ENCODE peak calls at places on chromosomes 1 and 21, in ten cellular contexts. U is aorta; B is gastrocnemius medialis; C is H9; N is esophagus muscularis mucosa; Z is CD4-positive, CD25-positive, alpha-beta regulatory T cell; M is OCI-LY7; K is right lobe of liver; E is endodermal cell; R is MM.1S. Q is an unnamed sample.

GRCh38 chr1:246742396-246742795 is 18.2 kb downstream of the SCCPDH start:
- DNase-seq in U (no peak), B (no peak), C (no peak), N (no peak), Z (no peak), M (no peak), K (no peak), E (no peak), R (no peak), Q (no peak)

GRCh38 chr1:224182866-224183590 is at the start of gene DEGS1:
- DNase-seq in U (peak; percentile 93), B (peak; percentile 63), C (peak; percentile 92), N (peak; percentile 94), Z (peak; percentile 86), M (peak; percentile 92), K (peak; percentile 89), E (peak; percentile 96), R (peak; percentile 90), Q (peak; percentile 85)

GRCh38 chr1:172658871-172659453 is at the start of gene FASLG:
- DNase-seq in U (peak; percentile 77), B (no peak), C (no peak), N (no peak), Z (no peak), M (no peak), K (no peak), E (no peak), R (no peak), Q (peak; percentile 43)

GRCh38 chr1:4698911-4699310 is 44.5 kb downstream of the AJAP1 start:
- DNase-seq in U (no peak), B (no peak), C (no peak), N (no peak), Z (no peak), M (no peak), K (no peak), E (no peak), R (no peak), Q (no peak)

GRCh38 chr1:21313886-21314796 is 23.9 kb upstream of the ECE1 start:
- DNase-seq in U (no peak), B (no peak), C (no peak), N (no peak), Z (no peak), M (no peak), K (no peak), E (peak; percentile 66), R (no peak), Q (no peak)

GRCh38 chr1:177849130-177849529 is 120.7 kb downstream of the SEC16B start:
- DNase-seq in U (no peak), B (no peak), C (no peak), N (peak; percentile 75), Z (no peak), M (no peak), K (no peak), E (no peak), R (no peak), Q (no peak)

GRCh38 chr21:43992121-43992520 is 20.0 kb upstream of the TRAPPC10 start:
- DNase-seq in U (peak; percentile 72), B (no peak), C (no peak), N (no peak), Z (no peak), M (no peak), K (no peak), E (no peak), R (no peak), Q (no peak)

GRCh38 chr1:86296305-86297205 is 99.6 kb downstream of the ODF2L start:
- DNase-seq in U (no peak), B (no peak), C (no peak), N (no peak), Z (no peak), M (no peak), K (no peak), E (no peak), R (no peak), Q (no peak)

GRCh38 chr1:167950569-167950968 is 13.7 kb upstream of the MPC2 start:
- DNase-seq in U (no peak), B (no peak), C (no peak), N (no peak), Z (no peak), M (no peak), K (no peak), E (no peak), R (no peak), Q (no peak)

GRCh38 chr1:204383163-204383904 is 23.6 kb upstream of the PLEKHA6 start:
- DNase-seq in U (no peak), B (no peak), C (no peak), N (no peak), Z (no peak), M (no peak), K (no peak), E (peak; percentile 22), R (no peak), Q (no peak)

GRCh38 chr1:41952208-41952607 is 33.5 kb upstream of the HIVEP3 start:
- DNase-seq in U (no peak), B (no peak), C (no peak), N (no peak), Z (no peak), M (no peak), K (no peak), E (no peak), R (no peak), Q (no peak)

GRCh38 chr1:244822878-244823277 is 12.6 kb upstream of the COX20 start:
- DNase-seq in U (no peak), B (no peak), C (no peak), N (no peak), Z (no peak), M (no peak), K (no peak), E (no peak), R (no peak), Q (no peak)

GRCh38 chr1:117189726-117190125 is 21.0 kb downstream of the VTCN1 start:
- DNase-seq in U (no peak), B (no peak), C (no peak), N (no peak), Z (no peak), M (no peak), K (no peak), E (no peak), R (no peak), Q (no peak)

GRCh38 chr1:241376711-241377110 is 19.7 kb upstream of the RGS7 start:
- DNase-seq in U (no peak), B (no peak), C (no peak), N (no peak), Z (no peak), M (no peak), K (no peak), E (no peak), R (no peak), Q (no peak)

GRCh38 chr1:211260161-211261107 is 1.3 kb downstream of the RCOR3 start:
- DNase-seq in U (peak; percentile 93), B (peak; percentile 91), C (peak; percentile 85), N (peak; percentile 96), Z (peak; percentile 54), M (peak; percentile 78), K (peak; percentile 94), E (peak; percentile 94), R (peak; percentile 70), Q (peak; percentile 46)

GRCh38 chr1:226610671-226611070 is 62.1 kb downstream of the STUM start:
- DNase-seq in U (peak; percentile 58), B (no peak), C (no peak), N (no peak), Z (no peak), M (no peak), K (no peak), E (peak; percentile 33), R (no peak), Q (no peak)

GRCh38 chr1:207064546-207064945 is 11.5 kb downstream of the PFKFB2 start:
- DNase-seq in U (no peak), B (peak; percentile 41), C (no peak), N (no peak), Z (no peak), M (no peak), K (no peak), E (no peak), R (no peak), Q (no peak)

GRCh38 chr1:25140073-25140797 is 92.1 kb downstream of the SYF2 start:
- DNase-seq in U (no peak), B (no peak), C (no peak), N (peak; percentile 90), Z (no peak), M (no peak), K (peak; percentile 44), E (peak; percentile 54), R (no peak), Q (no peak)

GRCh38 chr1:78070758-78071157 is 25.0 kb downstream of the GIPC2 start:
- DNase-seq in U (no peak), B (no peak), C (no peak), N (no peak), Z (no peak), M (no peak), K (no peak), E (no peak), R (no peak), Q (no peak)

DNA sequence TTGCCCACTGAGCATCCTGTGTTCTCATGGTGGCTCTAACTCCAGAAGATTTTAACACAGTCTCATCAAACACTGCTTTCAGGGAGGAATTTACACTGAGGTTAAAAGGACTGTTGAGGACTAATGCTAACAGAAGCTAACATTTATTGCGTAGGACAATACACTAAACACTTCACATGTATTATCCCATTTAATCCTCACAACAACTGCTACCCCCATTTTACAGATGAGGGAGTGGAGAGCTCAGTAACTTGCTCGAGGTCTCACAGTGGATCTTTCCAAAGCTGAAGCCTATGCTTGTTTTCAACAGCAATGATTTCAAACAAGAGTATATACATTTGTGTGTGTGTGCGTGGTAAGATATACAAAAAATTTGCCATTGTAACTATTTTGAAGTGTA is 13.9 kb downstream of the ATF3 start:
- DNase-seq in U (no peak), B (no peak), C (no peak), N (no peak), Z (no peak), M (no peak), K (no peak), E (no peak), R (no peak), Q (no peak)
- H3K4me1 ChIP-seq in U (no peaks in the 10 kb centered on the region), B (no peaks in the 10 kb centered on the region), C (no peaks in the 10 kb centered on the region), N (no peaks in the 10 kb centered on the region), Z (no peaks in the 10 kb centered on the region), M (no peaks in the 10 kb centered on the region), K (no peaks in the 10 kb centered on the region), E (no peaks in the 10 kb centered on the region), R (no peaks in the 10 kb centered on the region), Q (no peaks in the 10 kb centered on the region)

GRCh38 chr21:38401527-38401926 is 96.8 kb downstream of the ERG start:
- DNase-seq in U (no peak), B (no peak), C (no peak), N (no peak), Z (no peak), M (no peak), K (no peak), E (no peak), R (no peak), Q (no peak)
- H3K4me1 ChIP-seq in U (no peaks in the 10 kb centered on the region), B (no peaks in the 10 kb centered on the region), C (no peaks in the 10 kb centered on the region), N (no peaks in the 10 kb centered on the region), Z (no peaks in the 10 kb centered on the region), M (no peaks in the 10 kb centered on the region), K (no peaks in the 10 kb centered on the region), E (peaks cover 4% of the 10 kb centered on the region), R (no peaks in the 10 kb centered on the region), Q (no peaks in the 10 kb centered on the region)

GRCh38 chr1:19366599-19367315 is 54.6 kb downstream of the SLC66A1 start:
- DNase-seq in U (no peak), B (no peak), C (no peak), N (no peak), Z (no peak), M (no peak), K (no peak), E (no peak), R (no peak), Q (no peak)
- H3K4me1 ChIP-seq in U (no peaks in the 10 kb centered on the region), B (peaks cover 25% of the 10 kb centered on the region), C (no peaks in the 10 kb centered on the region), N (peaks cover 44% of the 10 kb centered on the region), Z (no peaks in the 10 kb centered on the region), M (no peaks in the 10 kb centered on the region), K (no peaks in the 10 kb centered on the region), E (peaks cover 15% of the 10 kb centered on the region), R (no peaks in the 10 kb centered on the region), Q (peaks cover 3% of the 10 kb centered on the region)

GRCh38 chr21:38326899-38327298 is 70.1 kb downstream of the KCNJ15 start:
- DNase-seq in U (no peak), B (no peak), C (no peak), N (peak; percentile 86), Z (no peak), M (no peak), K (no peak), E (no peak), R (no peak), Q (no peak)
- H3K4me1 ChIP-seq in U (no peaks in the 10 kb centered on the region), B (no peaks in the 10 kb centered on the region), C (peaks cover 18% of the 10 kb centered on the region), N (no peaks in the 10 kb centered on the region), Z (no peaks in the 10 kb centered on the region), M (no peaks in the 10 kb centered on the region), K (no peaks in the 10 kb centered on the region), E (no peaks in the 10 kb centered on the region), R (peaks cover 5% of the 10 kb centered on the region), Q (peaks cover 22% of the 10 kb centered on the region)